ENCODE peak calls at places on chromosome 6, in four cellular contexts. F is dorsolateral prefrontal cortex; K is SHP77; J is activated CD4-positive, alpha-beta T cell treated with anti-CD3 and anti-CD28 coated beads, Interleukin-2, amount 10 ng/mL, durations not matched to agents 7 days and 5 days. I is an unnamed sample.

GRCh38 chr6:82617648-82618047 is 254.0 kb downstream of the TPBG start:
- DNase-seq in F (no peak), J (no peak), K (no peak), I (no peak)

GRCh38 chr6:7254980-7255825 is 57.8 kb downstream of the SSR1 start:
- DNase-seq in K (no peak), J (no peak), F (no peak), I (no peak)

GRCh38 chr6:8229913-8230312 is 127.6 kb upstream of the EEF1E1 start:
- DNase-seq in J (no peak), F (no peak), K (no peak), I (no peak)

GRCh38 chr6:170106906-170107525 is 183.9 kb downstream of the DLL1 start:
- DNase-seq in J (no peak), F (peak), K (no peak), I (no peak)

GRCh38 chr6:129252377-129253071 is 369.6 kb downstream of the LAMA2 start:
- DNase-seq in F (no peak), J (no peak), K (no peak), I (no peak)

GRCh38 chr6:31558631-31559500 is 11.5 kb downstream of the NFKBIL1 start:
- DNase-seq in F (no peak), J (peak), K (no peak), I (no peak)

GRCh38 chr6:25389501-25389900 is 110.3 kb downstream of the CARMIL1 start:
- DNase-seq in J (no peak), K (no peak), F (no peak), I (no peak)

GRCh38 chr6:147080215-147080614 is 124.0 kb upstream of the STXBP5 start:
- DNase-seq in K (peak), J (no peak), F (no peak), I (no peak)

GRCh38 chr6:11177271-11177670 is 55.2 kb downstream of the NEDD9 start:
- DNase-seq in K (no peak), F (no peak), J (no peak), I (no peak)

GRCh38 chr6:149060300-149060984 is 257.1 kb upstream of the TAB2 start:
- DNase-seq in K (peak), F (no peak), J (peak), I (no peak)

GRCh38 chr6:40999498-41000070 is 39.4 kb downstream of the UNC5CL start:
- DNase-seq in J (no peak), K (peak), F (no peak), I (no peak)

GRCh38 chr6:151300267-151300930 is 60.6 kb downstream of the AKAP12 start:
- DNase-seq in F (no peak), K (no peak), J (no peak), I (no peak)

GRCh38 chr6:113103618-113104390 is 753.3 kb upstream of the MARCKS start:
- DNase-seq in K (no peak), F (no peak), J (no peak), I (peak)

GRCh38 chr6:30875244-30876038 is 8.9 kb upstream of the DDR1 start:
- DNase-seq in J (no peak), K (peak), F (no peak), I (no peak)

GRCh38 chr6:160679402-160679769 is 15.3 kb upstream of the LPA start:
- DNase-seq in K (no peak), J (no peak), F (no peak), I (no peak)

GRCh38 chr6:39062014-39062740 is 13.6 kb downstream of the GLP1R start:
- DNase-seq in J (no peak), K (no peak), F (no peak), I (no peak)

GRCh38 chr6:87029711-87030314 is 65.1 kb downstream of the CGA start:
- DNase-seq in K (peak), J (no peak), F (no peak), I (peak)

GRCh38 chr6:32752580-32752979 is 10.8 kb downstream of the HLA-DQB2 start:
- DNase-seq in K (no peak), F (no peak), J (no peak), I (peak)

GRCh38 chr6:37667050-37667814 is 30.5 kb downstream of the MDGA1 start:
- DNase-seq in J (no peak), K (no peak), F (no peak), I (no peak)

GRCh38 chr6:158718431-158719126 is 68.7 kb downstream of the SYTL3 start:
- DNase-seq in K (peak), J (no peak), F (peak), I (no peak)

GRCh38 chr6:106360410-106360988 is at the start of gene CRYBG1:
- DNase-seq in K (peak), J (peak), F (peak), I (no peak)

GRCh38 chr6:6438286-6438685 is 117.8 kb upstream of the F13A1 start:
- DNase-seq in K (no peak), F (no peak), J (no peak), I (no peak)

GRCh38 chr6:28757429-28758045 is 166.2 kb downstream of the TRIM27 start:
- DNase-seq in K (no peak), F (no peak), J (no peak), I (no peak)